ENCODE peak calls at places on chromosome 18, in ten cellular contexts. H is GM13976, A is HFF-Myc, P is colonic mucosa, L is GM20000, Z is CD14-positive monocyte, S is epithelial cell of esophagus, V is psoas muscle, T is Caco-2, R is choroid plexus epithelial cell. N is an unnamed sample.

GRCh38 chr18:76262956-76263955 is 231.8 kb downstream of the ZNF516 start:
- DNase-seq in H (no peak), A (no peak), P (no peak), L (no peak), Z (no peak), S (no peak), V (no peak), T (no peak), R (no peak), N (no peak)

GRCh38 chr18:59446012-59446411 is 86.9 kb upstream of the LMAN1 start:
- DNase-seq in H (no peak), A (no peak), P (no peak), L (no peak), Z (no peak), S (peak), V (no peak), T (no peak), R (peak), N (no peak)

GRCh38 chr18:77547757-77548156 is 298.1 kb downstream of the GALR1 start:
- DNase-seq in H (no peak), A (no peak), P (peak), L (no peak), Z (no peak), S (no peak), V (no peak), T (no peak), R (no peak), N (no peak)

GRCh38 chr18:50973367-50974126 is 5.7 kb downstream of the ELAC1 start:
- DNase-seq in H (no peak), A (no peak), P (no peak), L (no peak), Z (no peak), S (peak), V (no peak), T (no peak), R (peak), N (no peak)

GRCh38 chr18:37450434-37451133 is 115.0 kb downstream of the CELF4 start:
- DNase-seq in H (no peak), A (no peak), P (peak), L (no peak), Z (no peak), S (no peak), V (no peak), T (peak), R (no peak), N (no peak)

GRCh38 chr18:70021498-70021897 is 73.8 kb upstream of the CD226 start:
- DNase-seq in H (no peak), A (no peak), P (no peak), L (no peak), Z (no peak), S (no peak), V (no peak), T (no peak), R (no peak), N (no peak)

GRCh38 chr18:11497585-11497984 is 111.8 kb upstream of the SLC35G4 start:
- DNase-seq in H (no peak), A (no peak), P (no peak), L (no peak), Z (no peak), S (no peak), V (no peak), T (no peak), R (peak), N (no peak)

GRCh38 chr18:48535956-48536355 is 2.9 kb upstream of the CTIF start:
- DNase-seq in H (no peak), A (no peak), P (no peak), L (no peak), Z (no peak), S (no peak), V (no peak), T (no peak), R (no peak), N (no peak)

GRCh38 chr18:39698436-39698835 is 2132.8 kb upstream of the CELF4 start:
- DNase-seq in H (no peak), A (no peak), P (no peak), L (no peak), Z (no peak), S (no peak), V (no peak), T (no peak), R (peak), N (no peak)

GRCh38 chr18:56139792-56140254 is 498.6 kb downstream of the TXNL1 start:
- DNase-seq in H (no peak), A (no peak), P (no peak), L (no peak), Z (no peak), S (no peak), V (peak), T (no peak), R (peak), N (no peak)

GRCh38 chr18:49055787-49056186 is 105.0 kb upstream of the SMAD7 start:
- DNase-seq in H (peak), A (no peak), P (no peak), L (peak), Z (peak), S (peak), V (peak), T (no peak), R (peak), N (peak)

GRCh38 chr18:69400976-69401474 is 337 bp downstream of the DOK6 start:
- DNase-seq in H (peak), A (no peak), P (no peak), L (no peak), Z (no peak), S (peak), V (no peak), T (no peak), R (peak), N (peak)

GRCh38 chr18:49663755-49664085 is 101.9 kb downstream of the LIPG start:
- DNase-seq in H (no peak), A (no peak), P (no peak), L (no peak), Z (no peak), S (no peak), V (no peak), T (no peak), R (no peak), N (no peak)

GRCh38 chr18:78984941-78985784 is 5.5 kb downstream of the SALL3 start:
- DNase-seq in H (no peak), A (no peak), P (no peak), L (peak), Z (no peak), S (peak), V (no peak), T (peak), R (peak), N (no peak)

GRCh38 chr18:25289040-25289631 is 62.8 kb downstream of the ZNF521 start:
- DNase-seq in H (no peak), A (peak), P (no peak), L (no peak), Z (no peak), S (peak), V (no peak), T (no peak), R (peak), N (peak)

GRCh38 chr18:6879508-6880195 is 150.1 kb downstream of the ARHGAP28 start:
- DNase-seq in H (no peak), A (no peak), P (no peak), L (no peak), Z (no peak), S (no peak), V (no peak), T (no peak), R (no peak), N (no peak)

GRCh38 chr18:63161728-63162195 is 157.8 kb downstream of the BCL2 start:
- DNase-seq in H (peak), A (peak), P (peak), L (peak), Z (peak), S (peak), V (peak), T (peak), R (peak), N (peak)

GRCh38 chr18:26621161-26622026 is 73.0 kb upstream of the KCTD1 start:
- DNase-seq in H (peak), A (no peak), P (peak), L (peak), Z (peak), S (peak), V (no peak), T (peak), R (peak), N (peak)

GRCh38 chr18:78169487-78169886 is 810.1 kb upstream of the SALL3 start:
- DNase-seq in H (no peak), A (no peak), P (no peak), L (no peak), Z (no peak), S (no peak), V (no peak), T (no peak), R (no peak), N (no peak)

GRCh38 chr18:67590571-67591141 is 74.1 kb upstream of the DSEL start:
- DNase-seq in H (no peak), A (no peak), P (no peak), L (no peak), Z (no peak), S (peak), V (no peak), T (no peak), R (peak), N (peak)

GRCh38 chr18:5868218-5868904 is 27.0 kb downstream of the TMEM200C start:
- DNase-seq in H (peak), A (peak), P (peak), L (peak), Z (no peak), S (peak), V (peak), T (peak), R (peak), N (peak)

GRCh38 chr18:48562075-48562474 is 23.2 kb downstream of the CTIF start:
- DNase-seq in H (no peak), A (no peak), P (no peak), L (no peak), Z (no peak), S (no peak), V (no peak), T (no peak), R (no peak), N (peak)

GRCh38 chr18:75874401-75875093 is 447.0 kb upstream of the SMIM21 start:
- DNase-seq in H (no peak), A (no peak), P (no peak), L (no peak), Z (no peak), S (no peak), V (no peak), T (no peak), R (no peak), N (no peak)

GRCh38 chr18:44039216-44039615 is 641.5 kb upstream of the SETBP1 start:
- DNase-seq in H (no peak), A (no peak), P (no peak), L (no peak), Z (no peak), S (no peak), V (no peak), T (no peak), R (peak), N (no peak)

GRCh38 chr18:468841-469796 is 31.4 kb downstream of the COLEC12 start:
- DNase-seq in H (no peak), A (peak), P (no peak), L (no peak), Z (no peak), S (no peak), V (no peak), T (no peak), R (no peak), N (no peak)
- TF ChIP-seq CTCF in H (no peak), A (peak), P (no peak), L (no peak), Z (no peak), S (no peak), V (no peak), T (no peak), R (no peak), N (no peak)

GRCh38 chr18:61543518-61543917 is 210.3 kb downstream of the CDH20 start:
- DNase-seq in H (no peak), A (no peak), P (no peak), L (no peak), Z (no peak), S (no peak), V (no peak), T (no peak), R (no peak), N (no peak)

GRCh38 chr18:61542596-61542995 is 209.4 kb downstream of the CDH20 start:
- DNase-seq in H (no peak), A (no peak), P (no peak), L (no peak), Z (no peak), S (no peak), V (no peak), T (no peak), R (no peak), N (no peak)

GRCh38 chr18:61546598-61546997 is 213.4 kb downstream of the CDH20 start:
- DNase-seq in H (no peak), A (peak), P (no peak), L (no peak), Z (no peak), S (peak), V (no peak), T (no peak), R (peak), N (peak)

GRCh38 chr18:61544178-61544577 is 210.9 kb downstream of the CDH20 start:
- DNase-seq in H (no peak), A (no peak), P (no peak), L (no peak), Z (no peak), S (no peak), V (no peak), T (no peak), R (no peak), N (no peak)

GRCh38 chr18:61545281-61546245 is 212.3 kb downstream of the CDH20 start:
- DNase-seq in H (no peak), A (no peak), P (no peak), L (no peak), Z (no peak), S (no peak), V (no peak), T (no peak), R (no peak), N (peak)
- TF ChIP-seq CTCF in H (no peak), A (no peak), P (no peak), L (no peak), Z (no peak), S (no peak), V (no peak), T (no peak), R (no peak), N (no peak)

GRCh38 chr18:9333441-9334350 is 877 bp upstream of the TWSG1 start:
- DNase-seq in H (no peak), A (no peak), P (peak), L (no peak), Z (peak), S (no peak), V (peak), T (no peak), R (no peak), N (peak)
- TF ChIP-seq CTCF in H (no peak), A (no peak), P (no peak), L (no peak), Z (no peak), S (no peak), V (no peak), T (no peak), R (no peak), N (no peak)

DNA sequence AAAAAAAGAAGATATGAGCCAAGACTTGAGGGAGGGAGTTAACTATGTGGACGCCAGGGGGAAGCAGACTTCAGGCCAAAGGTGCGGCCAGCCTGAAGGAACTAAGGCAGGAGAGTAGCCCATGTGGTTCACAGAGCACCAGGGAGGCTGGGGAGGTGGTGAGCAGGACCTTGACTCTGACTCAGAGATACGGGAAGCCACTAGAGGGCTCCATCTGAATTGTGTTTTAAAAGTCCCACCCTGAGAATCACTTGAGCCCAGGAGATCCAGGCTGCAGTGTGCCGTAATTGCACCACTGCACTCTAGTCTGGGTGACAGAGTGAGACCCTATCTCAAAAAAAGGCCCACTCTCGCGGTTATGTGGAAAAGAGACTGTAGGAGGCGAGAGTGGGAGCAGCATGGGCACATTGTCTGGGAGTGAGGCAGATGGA is 12.3 kb downstream of the CEP192 start:
- DNase-seq in H (no peak), A (peak), P (peak), L (peak), Z (no peak), S (peak), V (no peak), T (peak), R (peak), N (peak)
- TF ChIP-seq CTCF in H (no peak), A (peak), P (no peak), L (peak), Z (peak), S (peak), V (no peak), T (peak), R (peak), N (peak)

DNA sequence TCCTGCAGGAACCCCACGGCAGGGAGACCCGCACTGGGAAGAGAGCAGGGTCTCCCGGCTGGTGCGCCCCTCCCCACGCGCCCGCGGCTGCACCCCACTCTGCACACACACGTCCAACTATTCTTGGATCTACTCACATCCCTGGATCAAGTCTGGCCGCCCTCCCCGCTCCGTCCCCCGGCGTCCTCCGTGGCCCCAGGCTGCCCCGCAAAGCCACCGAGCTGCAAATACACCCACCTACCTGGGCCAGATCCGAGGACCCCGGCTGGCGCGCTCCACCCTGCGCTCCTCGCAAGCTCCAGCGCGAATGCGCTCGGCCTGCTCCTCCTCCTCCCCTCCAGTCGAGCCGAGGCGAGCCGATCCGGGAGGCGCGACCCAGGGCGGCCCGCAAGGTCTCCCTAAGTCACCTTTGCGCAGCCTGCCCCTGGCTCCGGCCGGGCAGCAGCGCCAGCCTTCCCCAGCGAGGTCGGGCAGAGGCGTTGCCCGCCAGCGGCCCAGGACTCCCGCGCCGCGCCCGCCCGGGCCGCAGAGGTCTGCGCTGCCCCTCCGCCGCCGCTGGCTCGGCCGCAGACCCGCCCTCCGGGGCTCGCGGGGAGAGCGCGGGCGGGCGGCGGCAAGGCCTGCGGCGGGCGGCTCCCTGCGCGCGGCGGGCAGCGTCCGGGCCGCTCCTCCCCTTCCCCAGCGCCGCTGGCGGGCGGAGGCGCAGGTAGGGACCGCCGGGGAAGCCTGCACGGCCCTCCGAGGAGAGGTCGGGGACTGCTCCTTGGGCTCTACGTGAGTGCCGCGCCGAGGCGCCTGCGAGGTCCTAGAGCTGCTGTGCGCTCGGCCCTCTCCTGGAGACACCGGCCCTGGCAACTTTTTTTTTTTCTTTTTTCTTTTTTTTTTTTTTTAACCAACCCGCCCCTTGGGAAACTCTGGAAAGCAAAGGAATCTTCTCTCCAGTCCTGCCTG is 126.0 kb downstream of the OSBPL1A start:
- DNase-seq in H (peak), A (no peak), P (peak), L (peak), Z (peak), S (peak), V (peak), T (peak), R (peak), N (peak)
- TF ChIP-seq CTCF in H (no peak), A (peak), P (no peak), L (no peak), Z (no peak), S (peak), V (peak), T (peak), R (peak), N (no peak)

GRCh38 chr18:22605736-22606135 is 188.0 kb upstream of the CTAGE1 start:
- DNase-seq in H (no peak), A (no peak), P (no peak), L (no peak), Z (no peak), S (peak), V (no peak), T (no peak), R (no peak), N (no peak)

GRCh38 chr18:22606563-22607283 is 189.0 kb upstream of the CTAGE1 start:
- DNase-seq in H (no peak), A (no peak), P (no peak), L (no peak), Z (no peak), S (no peak), V (no peak), T (no peak), R (peak), N (no peak)

GRCh38 chr18:22613058-22613690 is 195.5 kb upstream of the CTAGE1 start:
- DNase-seq in H (no peak), A (no peak), P (peak), L (no peak), Z (no peak), S (peak), V (no peak), T (no peak), R (no peak), N (no peak)

GRCh38 chr18:22607284-22607635 is 189.5 kb upstream of the CTAGE1 start:
- DNase-seq in H (no peak), A (no peak), P (no peak), L (no peak), Z (no peak), S (no peak), V (no peak), T (no peak), R (no peak), N (peak)

GRCh38 chr18:22609642-22610041 is 191.9 kb upstream of the CTAGE1 start:
- DNase-seq in H (no peak), A (peak), P (peak), L (no peak), Z (no peak), S (peak), V (no peak), T (peak), R (peak), N (peak)
- TF ChIP-seq CTCF in H (no peak), A (no peak), P (no peak), L (no peak), Z (no peak), S (no peak), V (no peak), T (no peak), R (no peak), N (no peak)

GRCh38 chr18:2547477-2548087 is 23.7 kb downstream of the METTL4 start:
- DNase-seq in H (peak), A (peak), P (no peak), L (peak), Z (no peak), S (peak), V (no peak), T (peak), R (peak), N (peak)
- TF ChIP-seq CTCF in H (peak), A (no peak), P (peak), L (peak), Z (peak), S (peak), V (peak), T (peak), R (peak), N (peak)

DNA sequence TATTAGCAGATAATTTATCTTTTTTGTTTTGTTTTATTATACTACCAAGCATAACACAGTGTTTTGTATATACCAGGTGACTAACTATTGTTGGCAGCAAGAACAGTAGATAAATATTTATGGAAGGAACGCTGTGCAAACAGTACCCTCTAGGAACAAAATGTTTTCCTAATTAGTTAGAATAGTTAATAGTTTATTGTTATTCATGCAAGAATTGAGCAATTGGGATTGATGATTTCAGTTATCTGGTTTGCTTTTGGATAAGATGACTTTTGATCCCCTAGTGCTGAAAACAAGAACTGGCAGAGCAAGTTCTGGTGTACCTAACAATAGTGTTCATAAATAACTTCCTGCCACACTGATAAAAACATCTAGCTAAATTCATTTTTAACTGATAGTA is 323.3 kb downstream of the TGIF1 start:
- DNase-seq in H (no peak), A (no peak), P (no peak), L (no peak), Z (no peak), S (peak), V (no peak), T (peak), R (peak), N (no peak)
- TF ChIP-seq CTCF in H (no peak), A (no peak), P (no peak), L (no peak), Z (no peak), S (peak), V (no peak), T (peak), R (no peak), N (no peak)